ENCODE peak calls at places on chromosomes 5 and 9, in four cellular contexts. W, K, N and C are unnamed samples.

GRCh38 chr9:20732118-20732517 is 48.1 kb downstream of the FOCAD start:
- DNase-seq in W (no peak), K (no peak), N (no peak), C (no peak)

GRCh38 chr5:883475-884181 is 9.0 kb downstream of the BRD9 start:
- DNase-seq in W (peak), K (no peak), N (no peak), C (no peak)

GRCh38 chr9:137502008-137502913 is 43.1 kb upstream of the NSMF start:
- DNase-seq in W (no peak), K (peak), N (no peak), C (no peak)

GRCh38 chr5:141637693-141638419 is 1.1 kb downstream of the RELL2 start:
- DNase-seq in W (peak), K (peak), N (peak), C (no peak)

GRCh38 chr5:14118551-14119320 is 24.4 kb upstream of the TRIO start:
- DNase-seq in W (peak), K (no peak), N (no peak), C (no peak)

GRCh38 chr5:167754501-167754941 is 536.9 kb upstream of the WWC1 start:
- DNase-seq in W (no peak), K (no peak), N (no peak), C (no peak)

GRCh38 chr9:115672477-115673316 is 480.9 kb upstream of the PAPPA start:
- DNase-seq in W (no peak), K (no peak), N (no peak), C (no peak)

GRCh38 chr5:32523625-32524024 is 61.7 kb upstream of the SUB1 start:
- DNase-seq in W (no peak), K (no peak), N (no peak), C (no peak)

GRCh38 chr5:82467006-82467561 is 188.9 kb upstream of the RPS23 start:
- DNase-seq in W (no peak), K (no peak), N (no peak), C (no peak)

GRCh38 chr5:402615-403359 is 40.2 kb upstream of the EXOC3 start:
- DNase-seq in W (peak), K (peak), N (no peak), C (no peak)

GRCh38 chr5:150302301-150303069 is at the start of gene ARSI:
- DNase-seq in W (no peak), K (no peak), N (peak), C (no peak)

GRCh38 chr5:761854-762685 is 22.5 kb downstream of the ZDHHC11B start:
- DNase-seq in W (peak), K (no peak), N (peak), C (no peak)

GRCh38 chr5:111737716-111738115 is 19.3 kb downstream of the NREP start:
- DNase-seq in W (no peak), K (no peak), N (no peak), C (no peak)

GRCh38 chr5:177427919-177428573 is 1.6 kb downstream of the GRK6 start:
- DNase-seq in W (no peak), K (no peak), N (peak), C (no peak)

GRCh38 chr5:14491505-14491904 is 90.1 kb upstream of the OTULINL start:
- DNase-seq in W (no peak), K (no peak), N (no peak), C (no peak)

GRCh38 chr5:172600571-172600970 is 40.5 kb upstream of the NEURL1B start:
- DNase-seq in W (no peak), K (no peak), N (peak), C (no peak)

GRCh38 chr9:97723819-97724218 is 26.7 kb upstream of the XPA start:
- DNase-seq in W (no peak), K (no peak), N (no peak), C (no peak)

GRCh38 chr9:105206821-105207699 is 37.4 kb upstream of the SLC44A1 start:
- DNase-seq in W (no peak), K (no peak), N (no peak), C (no peak)

GRCh38 chr9:13928988-13929387 is 385.0 kb downstream of the NFIB start:
- DNase-seq in W (no peak), K (no peak), N (no peak), C (no peak)

GRCh38 chr5:16812448-16812847 is 123.6 kb downstream of the MYO10 start:
- DNase-seq in W (no peak), K (no peak), N (no peak), C (no peak)

GRCh38 chr9:114743446-114743845 is 61.5 kb upstream of the TEX48 start:
- DNase-seq in W (no peak), K (no peak), N (no peak), C (no peak)

GRCh38 chr9:125654121-125654520 is 52.9 kb downstream of the MAPKAP1 start:
- DNase-seq in W (no peak), K (no peak), N (no peak), C (no peak)

GRCh38 chr9:4596165-4596922 is 65.8 kb upstream of the PLPP6 start:
- DNase-seq in W (no peak), K (no peak), N (no peak), C (no peak)

GRCh38 chr9:70408393-70409040 is 5.9 kb downstream of the KLF9 start:
- DNase-seq in W (no peak), K (no peak), N (no peak), C (no peak)

GRCh38 chr5:129554134-129554904 is 94.2 kb downstream of the ADAMTS19 start:
- DNase-seq in W (no peak), K (no peak), N (no peak), C (no peak)

GRCh38 chr5:35990941-35991592 is at the start of gene UGT3A1:
- DNase-seq in W (no peak), K (no peak), N (no peak), C (no peak)

GRCh38 chr9:99135498-99135897 is 30.6 kb downstream of the TGFBR1 start:
- DNase-seq in W (no peak), K (no peak), N (no peak), C (no peak)

GRCh38 chr5:77168884-77169254 is 41.6 kb upstream of the PDE8B start:
- DNase-seq in W (no peak), K (no peak), N (no peak), C (no peak)

GRCh38 chr9:87138128-87139040 is 191.1 kb upstream of the GAS1 start:
- DNase-seq in W (no peak), K (no peak), N (no peak), C (no peak)

GRCh38 chr5:134135091-134135655 is 20.7 kb downstream of the TCF7 start:
- DNase-seq in W (no peak), K (no peak), N (peak), C (no peak)

GRCh38 chr9:109556061-109556460 is 58.0 kb upstream of the PTPN3 start:
- DNase-seq in W (no peak), K (no peak), N (no peak), C (no peak)

GRCh38 chr5:107604990-107605389 is 65.7 kb downstream of the EFNA5 start:
- DNase-seq in W (no peak), K (no peak), N (no peak), C (no peak)

GRCh38 chr9:131227112-131228058 is 48.9 kb downstream of the FAM78A start:
- DNase-seq in W (no peak), K (no peak), N (no peak), C (no peak)

GRCh38 chr9:98222885-98223640 is 30.6 kb upstream of the CORO2A start:
- DNase-seq in W (no peak), K (no peak), N (peak), C (no peak)

GRCh38 chr5:38330207-38330606 is 71.8 kb downstream of the EGFLAM start:
- DNase-seq in W (no peak), K (no peak), N (no peak), C (no peak)

GRCh38 chr9:132673355-132673754 is 3.1 kb downstream of the GTF3C4 start:
- DNase-seq in W (no peak), K (no peak), N (no peak), C (no peak)

GRCh38 chr5:124599048-124599973 is 147.1 kb downstream of the ZNF608 start:
- DNase-seq in W (no peak), K (no peak), N (no peak), C (no peak)

GRCh38 chr9:20570756-20571155 is 51.5 kb downstream of the MLLT3 start:
- DNase-seq in W (no peak), K (no peak), N (no peak), C (no peak)